ENCODE peak calls at places on chromosomes 13 and 19, in five cellular contexts. K is AG20443; F is fibroblast of the aortic adventitia; C is HS-5; V is CD4-positive, alpha-beta memory T cell. J is an unnamed sample.

GRCh38 chr13:39600766-39601165 is 2.2 kb downstream of the LHFPL6 start:
- DNase-seq in C (no peak), F (peak), K (peak), V (no peak), J (no peak)

GRCh38 chr13:43132911-43133310 is 109.5 kb downstream of the DNAJC15 start:
- DNase-seq in V (no peak), K (no peak), F (no peak), C (no peak), J (no peak)

GRCh38 chr13:42612021-42612765 is 38.2 kb downstream of the TNFSF11 start:
- DNase-seq in F (no peak), C (no peak), V (no peak), K (no peak), J (no peak)

GRCh38 chr13:24626449-24626848 is 53.8 kb upstream of the ATP12A start:
- DNase-seq in V (peak), C (no peak), F (no peak), K (no peak), J (no peak)

GRCh38 chr19:2282062-2282861 is at the start of gene PEAK3:
- DNase-seq in F (no peak), K (no peak), C (no peak), V (no peak), J (peak)

GRCh38 chr13:50128406-50129048 is 113.3 kb downstream of the KCNRG start:
- DNase-seq in V (no peak), K (no peak), F (no peak), C (no peak), J (no peak)

GRCh38 chr13:78610381-78610883 is 7.1 kb upstream of the POU4F1 start:
- DNase-seq in C (no peak), F (peak), V (no peak), K (no peak), J (no peak)

GRCh38 chr19:18002347-18002850 is 5.6 kb upstream of the ARRDC2 start:
- DNase-seq in K (no peak), F (no peak), V (no peak), C (no peak), J (peak)

GRCh38 chr19:9498183-9498902 is at the start of gene ZNF560:
- DNase-seq in F (peak), V (no peak), K (peak), C (no peak), J (no peak)

GRCh38 chr13:27822258-27822872 is 30.1 kb downstream of the GSX1 start:
- DNase-seq in F (peak), K (no peak), C (no peak), V (no peak), J (no peak)

GRCh38 chr19:18531485-18531884 is 9.6 kb upstream of the ELL start:
- DNase-seq in F (no peak), K (no peak), C (no peak), V (no peak), J (no peak)